ENCODE peak calls at places on chromosomes 3 and 15, in seven cellular contexts. G is activated CD4-positive, alpha-beta T cell treated with anti-CD3 and anti-CD28 coated beads, Interleukin-2, amount 50 U/mL, for 4 hours; T is dermis blood vessel endothelial cell; U is H7; R is activated CD4-positive, CD25-positive, alpha-beta regulatory T cell treated with anti-CD3 and anti-CD28 coated beads, Interleukin-2, amount 50 U/mL, for 72 hours; X is AG10803; S is dermis microvascular lymphatic vessel endothelial cell. Z is an unnamed sample.

GRCh38 chr3:181326637-181327223 is 337.2 kb upstream of the DNAJC19 start:
- DNase-seq in R (no peak), X (peak), G (no peak), U (peak), T (peak), S (peak), Z (no peak)

GRCh38 chr3:157618075-157618760 is 115.0 kb upstream of the VEPH1 start:
- DNase-seq in G (no peak), T (peak), U (peak), X (peak), S (peak), R (no peak), Z (no peak)

GRCh38 chr15:73900129-73900712 is 26.0 kb upstream of the LOXL1 start:
- DNase-seq in X (peak), T (no peak), S (no peak), R (no peak), U (no peak), G (no peak), Z (no peak)

GRCh38 chr3:54670269-54671000 is 257.4 kb downstream of the LRTM1 start:
- DNase-seq in R (no peak), U (peak), G (no peak), X (no peak), T (no peak), S (no peak), Z (no peak)

GRCh38 chr3:45771166-45771775 is 25.1 kb downstream of the SLC6A20 start:
- DNase-seq in U (no peak), X (no peak), R (no peak), T (no peak), S (no peak), G (no peak), Z (no peak)

GRCh38 chr3:18782191-18782590 is 357.1 kb upstream of the SATB1 start:
- DNase-seq in T (no peak), X (no peak), G (no peak), S (no peak), U (no peak), R (no peak), Z (no peak)

GRCh38 chr3:53645754-53646153 is 151.3 kb downstream of the CACNA1D start:
- DNase-seq in S (no peak), R (no peak), G (no peak), T (no peak), X (no peak), U (no peak), Z (no peak)

GRCh38 chr3:127008236-127008635 is 25.3 kb downstream of the PLXNA1 start:
- DNase-seq in G (no peak), R (no peak), U (no peak), S (no peak), X (no peak), T (no peak), Z (no peak)

GRCh38 chr15:69398541-69398940 is 15.6 kb upstream of the KIF23 start:
- DNase-seq in X (peak), R (no peak), T (no peak), G (no peak), S (no peak), U (no peak), Z (no peak)

GRCh38 chr15:59555696-59556095 is 55.9 kb upstream of the GCNT3 start:
- DNase-seq in T (no peak), U (no peak), G (no peak), S (no peak), X (no peak), R (no peak), Z (no peak)

GRCh38 chr3:38375072-38375471 is 28.5 kb downstream of the XYLB start:
- DNase-seq in G (no peak), X (no peak), R (no peak), S (no peak), T (no peak), U (no peak), Z (no peak)

GRCh38 chr3:170327040-170327808 is 30.3 kb upstream of the SKIL start:
- DNase-seq in X (no peak), R (no peak), T (no peak), G (no peak), S (no peak), U (no peak), Z (no peak)

GRCh38 chr3:194276768-194277546 is 74.2 kb downstream of the CPN2 start:
- DNase-seq in G (no peak), R (no peak), U (peak), T (peak), S (peak), X (peak), Z (no peak)

GRCh38 chr15:67290319-67290718 is 35.7 kb downstream of the IQCH start:
- DNase-seq in X (peak), T (no peak), U (no peak), G (no peak), R (no peak), S (no peak), Z (no peak)

GRCh38 chr3:115127208-115127607 is 19.9 kb downstream of the ZBTB20 start:
- DNase-seq in G (no peak), R (no peak), U (no peak), T (no peak), X (no peak), S (no peak), Z (no peak)

GRCh38 chr15:70475921-70476320 is 287.4 kb downstream of the UACA start:
- DNase-seq in G (no peak), T (no peak), R (no peak), U (no peak), S (no peak), X (no peak), Z (no peak)

GRCh38 chr3:10443791-10444429 is 61.5 kb downstream of the ATP2B2 start:
- DNase-seq in S (no peak), R (no peak), U (peak), T (no peak), G (no peak), X (no peak), Z (no peak)